ENCODE peak calls at places on chromosomes 12 and 14, in eight cellular contexts. T, B, C, S, X, O, V and Y are unnamed samples.

GRCh38 chr14:99682809-99683618 is 1.1 kb upstream of the CYP46A1 start:
- DNase-seq in T (peak), C (peak), O (peak), V (peak), S (peak), B (peak), X (peak), Y (peak)

GRCh38 chr14:70514168-70515069 is 20.4 kb downstream of the ADAM20 start:
- DNase-seq in X (no peak), S (no peak), B (no peak), T (no peak), V (no peak), O (no peak), C (no peak), Y (no peak)

GRCh38 chr14:21023174-21023573 is 1.7 kb downstream of the NDRG2 start:
- DNase-seq in T (no peak), S (no peak), O (no peak), X (no peak), C (no peak), V (no peak), B (no peak), Y (no peak)

GRCh38 chr14:103879570-103880333 is 32.4 kb upstream of the PPP1R13B start:
- DNase-seq in T (peak), X (peak), V (no peak), B (no peak), S (peak), C (peak), O (no peak), Y (no peak)

GRCh38 chr12:47896633-47897032 is 8.2 kb downstream of the VDR start:
- DNase-seq in X (peak), S (no peak), C (no peak), O (peak), T (peak), B (peak), V (no peak), Y (no peak)

GRCh38 chr14:24172871-24173281 is 996 bp downstream of the REC8 start:
- DNase-seq in C (no peak), V (no peak), B (no peak), O (no peak), X (no peak), S (no peak), T (no peak), Y (no peak)

GRCh38 chr14:35420036-35420811 is 15.7 kb upstream of the NFKBIA start:
- DNase-seq in T (no peak), V (no peak), C (no peak), B (no peak), S (no peak), O (no peak), X (no peak), Y (no peak)

GRCh38 chr14:81269100-81269978 is 48.6 kb upstream of the GTF2A1 start:
- DNase-seq in B (peak), S (no peak), T (no peak), C (no peak), X (peak), O (no peak), V (no peak), Y (peak)

GRCh38 chr12:87671757-87672156 is 357.4 kb downstream of the C12orf50 start:
- DNase-seq in X (no peak), C (no peak), O (no peak), T (no peak), B (no peak), S (no peak), V (no peak), Y (no peak)

GRCh38 chr12:87661770-87662402 is 367.3 kb downstream of the C12orf50 start:
- DNase-seq in V (no peak), X (no peak), O (no peak), T (no peak), C (no peak), S (no peak), B (no peak), Y (no peak)

GRCh38 chr12:87670448-87670847 is 358.8 kb downstream of the C12orf50 start:
- DNase-seq in X (no peak), S (no peak), O (no peak), T (no peak), V (no peak), C (no peak), B (no peak), Y (no peak)

GRCh38 chr12:87667378-87667777 is 361.8 kb downstream of the C12orf50 start:
- DNase-seq in B (no peak), V (no peak), O (no peak), S (no peak), X (no peak), C (no peak), T (no peak), Y (no peak)
- TF ChIP-seq CTCF in B (no peak), V (no peak), O (no peak), S (peak), X (peak), C (no peak), T (peak), Y (no peak)

GRCh38 chr14:104967414-104968152 is 10.6 kb downstream of the AHNAK2 start:
- DNase-seq in V (peak), S (no peak), X (no peak), T (no peak), B (peak), O (peak), C (peak), Y (peak)
- H3K4me3 ChIP-seq in V (peak), S (peak), X (peak), T (peak), B (peak), O (peak), C (peak), Y (no peak)

GRCh38 chr12:120292411-120292660 is 633 bp upstream of the RNU4-2 start:
- DNase-seq in C (no peak), S (no peak), X (no peak), O (no peak), V (no peak), T (no peak), B (no peak), Y (no peak)

GRCh38 chr12:120290541-120291312 is 976 bp downstream of the RNU4-2 start:
- DNase-seq in V (peak), B (peak), X (peak), C (no peak), T (peak), S (no peak), O (peak), Y (peak)

GRCh38 chr12:120286768-120287490 is 4.8 kb downstream of the RNU4-2 start:
- DNase-seq in B (no peak), C (no peak), X (no peak), V (no peak), O (no peak), T (no peak), S (no peak), Y (no peak)

GRCh38 chr12:120287491-120287890 is 4.2 kb downstream of the RNU4-2 start:
- DNase-seq in S (no peak), T (no peak), B (no peak), C (no peak), V (no peak), O (no peak), X (no peak), Y (no peak)

DNA sequence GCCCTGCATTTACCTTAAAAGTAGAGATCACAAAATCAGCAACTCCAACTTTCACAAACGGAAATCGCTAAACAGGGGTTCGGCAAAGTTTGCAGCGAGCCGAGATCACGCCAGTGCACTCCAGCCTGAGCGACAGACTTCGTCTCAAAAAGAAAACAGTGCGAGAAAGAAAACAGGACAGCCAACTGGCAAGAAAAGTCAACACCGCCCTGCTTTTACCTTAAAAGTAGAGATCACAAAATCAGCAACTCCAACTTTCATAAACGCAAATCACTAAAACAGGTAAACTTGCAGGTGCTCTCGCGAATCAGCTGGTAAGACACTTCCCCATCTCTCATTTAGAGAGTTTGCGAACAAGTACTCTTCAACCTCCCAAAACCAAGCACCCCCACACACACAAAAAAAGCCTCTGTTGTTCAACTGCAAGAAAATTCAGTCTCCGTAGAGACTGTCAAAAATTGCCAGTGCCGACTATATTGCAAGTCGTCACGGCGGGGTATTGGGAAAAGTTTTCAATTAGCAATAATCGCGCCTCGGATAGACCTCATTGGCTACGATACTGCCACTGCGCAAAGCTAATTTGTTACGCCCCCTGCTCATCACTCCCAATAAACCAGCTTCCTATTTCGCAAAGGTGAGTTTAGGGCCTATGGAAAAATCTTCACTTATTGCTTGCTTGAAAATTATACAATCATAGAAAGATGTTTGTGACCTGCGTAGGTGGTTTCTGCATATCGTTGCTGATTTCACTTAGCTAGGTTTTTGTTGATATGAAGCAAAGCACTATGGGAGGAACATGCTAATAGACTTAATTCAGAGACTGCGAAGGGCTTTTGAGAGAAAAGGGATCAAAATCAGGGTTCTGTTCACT is at the start of gene RNU4-1:
- DNase-seq in O (peak), T (peak), C (peak), X (peak), V (peak), B (peak), S (peak), Y (peak)
- TF ChIP-seq POLR2A in O (peak), T (peak), C (peak), X (peak), V (no peak), B (peak), S (peak), Y (peak)

GRCh38 chr12:53499261-53500118 is at the start of gene MAP3K12:
- DNase-seq in O (peak), C (peak), V (no peak), T (peak), X (peak), S (peak), B (peak), Y (peak)
- TF ChIP-seq CTCF in O (no peak), C (no peak), V (no peak), T (no peak), X (peak), S (no peak), B (no peak), Y (no peak)

GRCh38 chr12:95204141-95204866 is 13.0 kb downstream of the FGD6 start:
- DNase-seq in B (peak), O (peak), X (peak), T (peak), V (peak), C (peak), S (no peak), Y (peak)
- H3K4me3 ChIP-seq in B (no peak), O (no peak), X (peak), T (no peak), V (no peak), C (no peak), S (no peak), Y (no peak)

GRCh38 chr12:27289414-27289813 is 43.2 kb upstream of the BMAL2 start:
- DNase-seq in V (no peak), C (no peak), S (no peak), B (no peak), T (no peak), O (no peak), X (no peak), Y (no peak)
- TF ChIP-seq POLR2A in V (no peak), C (no peak), S (no peak), B (no peak), T (no peak), O (no peak), X (no peak), Y (no peak)